ENCODE peak calls at places on chromosomes 16 and 17, in ten cellular contexts. L is dorsolateral prefrontal cortex, T is neural progenitor cell, N is brain microvascular endothelial cell, M is GM10248, O is AG04450, I is PC-9, S is heart left ventricle, C is tibial artery, X is Calu3. D is an unnamed sample.
A peak's percentile ranks its signal among the peaks of the same experiment; 100 is the strongest.

GRCh38 chr16:1770328-1771071 is 843 bp downstream of the NME3 start:
- DNase-seq in L (peak; percentile 73), T (peak; percentile 55), N (peak; percentile 33), M (peak; percentile 76), O (no peak), I (no peak), S (no peak), C (peak; percentile 90), X (peak; percentile 48), D (peak; percentile 72)

GRCh38 chr17:49495842-49496182 is 719 bp downstream of the NGFR start:
- DNase-seq in L (no peak), T (peak; percentile 66), N (no peak), M (no peak), O (no peak), I (no peak), S (no peak), C (no peak), X (no peak), D (peak; percentile 54)

GRCh38 chr17:48520631-48521045 is 10.2 kb downstream of the HOXB1 start:
- DNase-seq in L (no peak), T (peak; percentile 68), N (no peak), M (no peak), O (no peak), I (peak; percentile 71), S (no peak), C (no peak), X (no peak), D (no peak)

GRCh38 chr17:50558091-50558490 is 2.4 kb upstream of the CACNA1G start:
- DNase-seq in L (no peak), T (no peak), N (no peak), M (no peak), O (no peak), I (no peak), S (no peak), C (no peak), X (no peak), D (no peak)

GRCh38 chr16:84308120-84308519 is 13.4 kb downstream of the WFDC1 start:
- DNase-seq in L (no peak), T (peak; percentile 88), N (no peak), M (no peak), O (peak; percentile 11), I (peak; percentile 55), S (peak; percentile 67), C (peak; percentile 87), X (peak; percentile 78), D (peak; percentile 83)

GRCh38 chr17:29747660-29748059 is 124.9 kb upstream of the CORO6 start:
- DNase-seq in L (no peak), T (no peak), N (no peak), M (no peak), O (no peak), I (no peak), S (no peak), C (no peak), X (no peak), D (no peak)

GRCh38 chr17:4436846-4437245 is 3.1 kb downstream of the SPNS3 start:
- DNase-seq in L (no peak), T (no peak), N (no peak), M (no peak), O (no peak), I (no peak), S (no peak), C (no peak), X (no peak), D (no peak)

GRCh38 chr16:81251871-81252270 is 13.4 kb downstream of the BCO1 start:
- DNase-seq in L (no peak), T (no peak), N (peak; percentile 8), M (no peak), O (no peak), I (no peak), S (no peak), C (no peak), X (no peak), D (no peak)

GRCh38 chr16:878071-878784 is 77.7 kb upstream of the GNG13 start:
- DNase-seq in L (no peak), T (peak; percentile 63), N (no peak), M (no peak), O (no peak), I (no peak), S (peak; percentile 29), C (no peak), X (no peak), D (peak; percentile 8)

GRCh38 chr17:77372444-77373297 is 231.9 kb downstream of the SEC14L1 start:
- DNase-seq in L (peak; percentile 65), T (peak; percentile 95), N (no peak), M (peak; percentile 83), O (peak; percentile 69), I (no peak), S (peak; percentile 95), C (peak; percentile 94), X (no peak), D (peak; percentile 70)

GRCh38 chr16:7304932-7305331 is 27.7 kb upstream of the RBFOX1 start:
- DNase-seq in L (no peak), T (no peak), N (no peak), M (no peak), O (no peak), I (no peak), S (no peak), C (no peak), X (no peak), D (no peak)

GRCh38 chr16:7304257-7304656 is 28.4 kb upstream of the RBFOX1 start:
- DNase-seq in L (no peak), T (peak; percentile 31), N (no peak), M (no peak), O (no peak), I (no peak), S (peak; percentile 49), C (no peak), X (no peak), D (peak; percentile 21)

GRCh38 chr16:7303677-7304200 is 28.9 kb upstream of the RBFOX1 start:
- DNase-seq in L (no peak), T (peak; percentile 44), N (no peak), M (no peak), O (no peak), I (no peak), S (no peak), C (no peak), X (no peak), D (peak; percentile 28)

DNA sequence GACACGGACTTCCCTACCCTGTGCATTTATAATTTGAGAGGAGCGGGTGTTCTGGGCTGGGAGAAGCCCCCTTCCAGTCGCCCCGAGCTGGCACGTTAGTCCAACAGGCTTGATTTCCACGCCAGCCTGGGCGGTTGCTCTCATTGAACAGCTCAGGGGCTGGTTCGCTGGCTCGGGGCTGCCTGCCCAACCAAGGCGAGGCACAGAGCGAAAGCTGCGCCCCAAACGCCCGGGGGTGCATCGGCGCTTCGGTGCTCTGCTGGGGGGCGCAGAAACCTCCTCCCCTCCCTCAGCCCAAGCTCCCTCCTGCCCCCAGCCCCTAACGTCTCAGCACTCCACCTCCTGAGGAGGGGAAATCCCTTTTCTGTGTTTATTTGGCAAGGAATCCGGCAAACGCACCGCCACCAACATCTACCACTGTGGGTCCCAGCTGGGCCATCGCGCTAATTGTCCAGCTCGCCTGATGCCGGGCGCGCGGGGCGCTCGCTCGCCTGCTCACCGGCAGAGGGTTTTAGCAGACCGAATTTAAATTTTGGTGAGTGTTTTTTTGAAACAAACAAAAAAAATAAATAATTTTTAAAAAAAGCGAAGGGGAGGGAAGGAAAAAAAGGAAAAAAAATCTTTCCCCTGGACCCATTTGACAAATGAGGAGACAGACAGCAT is 29.5 kb upstream of the RBFOX1 start:
- DNase-seq in L (peak; percentile 60), T (peak; percentile 75), N (no peak), M (no peak), O (no peak), I (no peak), S (peak; percentile 66), C (no peak), X (no peak), D (peak; percentile 70)
- TF ChIP-seq CTCF in L (no peak), T (peak; percentile 30), N (no peak), M (no peak), O (no peak), I (no peak), S (no peak), C (no peak), X (no peak), D (no peak)

GRCh38 chr16:4270595-4270994 is 2.2 kb downstream of the TFAP4 start:
- DNase-seq in L (no peak), T (no peak), N (no peak), M (no peak), O (no peak), I (no peak), S (no peak), C (no peak), X (no peak), D (no peak)

GRCh38 chr16:4272114-4272954 is 489 bp downstream of the TFAP4 start:
- DNase-seq in L (peak; percentile 71), T (peak; percentile 74), N (no peak), M (peak; percentile 66), O (no peak), I (no peak), S (peak; percentile 76), C (peak; percentile 81), X (peak; percentile 53), D (peak; percentile 55)

GRCh38 chr16:4275861-4276260 is 3.0 kb upstream of the TFAP4 start:
- DNase-seq in L (no peak), T (no peak), N (no peak), M (no peak), O (no peak), I (no peak), S (no peak), C (no peak), X (no peak), D (no peak)

GRCh38 chr16:4271176-4272113 is 1.4 kb downstream of the TFAP4 start:
- DNase-seq in L (peak; percentile 95), T (peak; percentile 96), N (peak; percentile 94), M (peak; percentile 93), O (peak; percentile 76), I (peak; percentile 82), S (peak; percentile 96), C (peak; percentile 95), X (peak; percentile 96), D (peak; percentile 94)

GRCh38 chr16:4273858-4274291 is 1.1 kb upstream of the TFAP4 start:
- DNase-seq in L (no peak), T (peak; percentile 76), N (no peak), M (peak; percentile 67), O (no peak), I (peak; percentile 53), S (peak; percentile 82), C (peak; percentile 78), X (peak; percentile 89), D (peak; percentile 74)
- TF ChIP-seq CTCF in L (no peak), T (peak; percentile 55), N (peak; percentile 62), M (no peak), O (peak; percentile 34), I (peak; percentile 62), S (peak; percentile 44), C (peak; percentile 29), X (no peak), D (peak; percentile 42)

GRCh38 chr17:80991645-80992076 is at the start of gene CHMP6:
- DNase-seq in L (peak; percentile 83), T (peak; percentile 89), N (peak; percentile 31), M (peak; percentile 91), O (peak; percentile 23), I (peak; percentile 37), S (peak; percentile 88), C (peak; percentile 80), X (peak; percentile 81), D (peak; percentile 82)
- TF ChIP-seq CTCF in L (peak; percentile 33), T (peak; percentile 31), N (peak; percentile 20), M (peak; percentile 14), O (no peak), I (peak; percentile 35), S (peak; percentile 36), C (peak; percentile 42), X (no peak), D (no peak)

DNA sequence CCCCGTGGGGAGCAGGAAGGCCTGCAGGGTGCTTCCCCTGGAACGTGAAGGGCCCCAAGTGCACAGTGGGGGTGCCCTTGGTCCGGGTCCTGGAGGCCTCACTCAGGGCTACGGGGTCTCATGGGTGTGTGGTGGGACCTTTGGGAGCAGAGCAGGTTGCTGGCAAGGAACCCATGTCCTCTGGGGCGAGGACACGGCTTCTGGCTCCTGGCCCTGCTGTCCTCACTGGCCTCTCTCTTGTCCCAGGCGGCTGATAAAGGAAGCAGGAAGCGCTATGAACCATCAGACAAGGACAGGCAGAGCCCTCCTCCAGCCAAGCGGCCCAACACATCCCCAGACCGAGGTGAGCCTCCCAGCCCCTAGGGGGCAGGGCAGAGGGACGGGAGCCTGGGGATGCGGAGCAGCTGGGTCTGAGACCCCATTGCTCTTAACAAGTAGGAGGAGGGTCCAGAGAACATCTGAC is 9.8 kb upstream of the IL17C start:
- DNase-seq in L (no peak), T (peak; percentile 72), N (no peak), M (no peak), O (no peak), I (no peak), S (peak; percentile 79), C (no peak), X (no peak), D (peak; percentile 74)
- TF ChIP-seq CTCF in L (no peak), T (peak; percentile 66), N (peak; percentile 66), M (peak; percentile 31), O (peak; percentile 35), I (peak; percentile 58), S (peak; percentile 58), C (no peak), X (peak; percentile 43), D (peak; percentile 60)